ENCODE peak calls at places on chromosomes 13 and 19, in seven cellular contexts. U is dorsolateral prefrontal cortex; H is pancreas; R is CD8-positive, alpha-beta T cell; J is brain microvascular endothelial cell; K is body of pancreas; I is heart left ventricle. P is an unnamed sample.
A peak's percentile ranks its signal among the peaks of the same experiment; 100 is the strongest.

GRCh38 chr19:5343848-5344247 is 3.2 kb upstream of the PTPRS start:
- DNase-seq in U (no peak), H (no peak), R (no peak), J (no peak), K (no peak), I (no peak), P (no peak)

GRCh38 chr13:37510441-37510840 is 88.1 kb downstream of the POSTN start:
- DNase-seq in U (no peak), H (no peak), R (no peak), J (no peak), K (no peak), I (no peak), P (no peak)

GRCh38 chr19:38538386-38538785 is 79.4 kb downstream of the MAP4K1 start:
- DNase-seq in U (no peak), H (peak; percentile 52), R (no peak), J (no peak), K (peak; percentile 29), I (no peak), P (no peak)

GRCh38 chr19:29887498-29887897 is 54.5 kb upstream of the URI1 start:
- DNase-seq in U (no peak), H (no peak), R (no peak), J (no peak), K (no peak), I (no peak), P (no peak)

GRCh38 chr19:679418-680286 is 3.5 kb downstream of the FSTL3 start:
- DNase-seq in U (peak; percentile 67), H (peak; percentile 70), R (no peak), J (no peak), K (peak; percentile 58), I (peak; percentile 84), P (peak; percentile 64)

GRCh38 chr13:35252536-35253205 is 223.8 kb downstream of the MAB21L1 start:
- DNase-seq in U (no peak), H (no peak), R (no peak), J (no peak), K (no peak), I (no peak), P (no peak)

GRCh38 chr13:42354246-42355117 is 82.5 kb downstream of the AKAP11 start:
- DNase-seq in U (peak; percentile 40), H (no peak), R (no peak), J (peak; percentile 79), K (no peak), I (no peak), P (no peak)

GRCh38 chr13:41054919-41055619 is 6.2 kb upstream of the WBP4 start:
- DNase-seq in U (no peak), H (no peak), R (no peak), J (no peak), K (no peak), I (no peak), P (no peak)

GRCh38 chr13:40660692-40661091 is 5.7 kb downstream of the FOXO1 start:
- DNase-seq in U (no peak), H (no peak), R (no peak), J (no peak), K (no peak), I (no peak), P (no peak)

GRCh38 chr19:7292950-7293794 is 1.0 kb downstream of the INSR start:
- DNase-seq in U (peak; percentile 53), H (peak; percentile 66), R (no peak), J (no peak), K (peak; percentile 58), I (peak; percentile 76), P (peak; percentile 68)

GRCh38 chr19:610071-610800 is 20.6 kb downstream of the HCN2 start:
- DNase-seq in U (no peak), H (no peak), R (peak; percentile 42), J (no peak), K (no peak), I (no peak), P (peak; percentile 52)

GRCh38 chr13:32314968-32315254 is 252 bp downstream of the ZAR1L start:
- DNase-seq in U (no peak), H (no peak), R (peak; percentile 44), J (peak; percentile 34), K (peak; percentile 34), I (no peak), P (peak; percentile 35)

GRCh38 chr19:1172353-1173159 is 1.5 kb downstream of the SBNO2 start:
- DNase-seq in U (no peak), H (peak; percentile 66), R (no peak), J (no peak), K (peak; percentile 65), I (no peak), P (peak; percentile 76)

GRCh38 chr13:50452761-50453160 is 390.7 kb downstream of the DLEU7 start:
- DNase-seq in U (no peak), H (no peak), R (no peak), J (no peak), K (no peak), I (no peak), P (no peak)

GRCh38 chr19:30402790-30403189 is 30.6 kb downstream of the ZNF536 start:
- DNase-seq in U (no peak), H (no peak), R (no peak), J (no peak), K (no peak), I (no peak), P (no peak)

GRCh38 chr19:32928806-32929205 is 43.0 kb downstream of the CEP89 start:
- DNase-seq in U (no peak), H (no peak), R (no peak), J (no peak), K (no peak), I (no peak), P (no peak)

GRCh38 chr13:97502192-97502591 is 68.2 kb downstream of the RAP2A start:
- DNase-seq in U (no peak), H (no peak), R (no peak), J (no peak), K (no peak), I (no peak), P (no peak)

GRCh38 chr13:29707876-29708543 is 112.5 kb upstream of the SLC7A1 start:
- DNase-seq in U (no peak), H (peak; percentile 42), R (peak; percentile 13), J (peak; percentile 45), K (peak; percentile 55), I (peak; percentile 62), P (peak; percentile 48)

GRCh38 chr13:66574606-66575005 is 655.5 kb downstream of the PCDH9 start:
- DNase-seq in U (no peak), H (no peak), R (no peak), J (peak; percentile 87), K (no peak), I (no peak), P (no peak)

GRCh38 chr13:98267080-98267912 is 90.2 kb upstream of the RNF113B start:
- DNase-seq in U (no peak), H (peak; percentile 34), R (no peak), J (peak; percentile 69), K (peak; percentile 34), I (no peak), P (peak; percentile 71)

GRCh38 chr13:113171250-113172125 is 13.0 kb downstream of the PROZ start:
- DNase-seq in U (no peak), H (no peak), R (no peak), J (no peak), K (no peak), I (no peak), P (no peak)

DNA sequence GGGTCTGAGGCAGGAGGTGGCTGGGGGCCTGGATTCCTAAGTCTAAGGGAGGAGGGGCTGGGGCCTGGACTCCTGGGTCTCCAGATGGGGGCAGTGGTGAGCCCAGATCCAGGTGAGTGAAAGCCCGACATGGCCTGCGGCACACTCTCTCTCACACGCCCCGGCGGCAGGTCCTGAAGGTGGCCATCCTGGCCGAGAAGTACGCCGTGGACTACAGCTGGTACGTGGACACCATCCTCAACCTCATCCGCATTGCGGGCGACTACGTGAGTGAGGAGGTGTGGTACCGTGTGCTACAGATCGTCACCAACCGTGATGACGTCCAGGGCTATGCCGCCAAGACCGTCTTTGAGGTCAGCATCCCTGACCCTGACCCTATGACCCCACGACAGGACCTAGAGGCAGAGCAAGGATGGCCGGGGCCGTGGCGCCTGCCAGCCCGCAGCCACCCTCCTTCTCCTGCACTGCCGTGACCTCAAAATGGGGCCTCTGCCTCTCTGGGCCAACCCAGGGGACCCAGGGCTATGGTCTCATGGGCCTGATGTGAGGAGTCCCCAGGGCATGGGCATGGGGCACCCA is 13.2 kb downstream of the FUZ start:
- DNase-seq in U (no peak), H (no peak), R (no peak), J (no peak), K (no peak), I (no peak), P (no peak)
- TF ChIP-seq CTCF in U (no peak), H (no peak), R (no peak), J (peak; percentile 39), K (peak; percentile 11), I (peak; percentile 8), P (no peak)

GRCh38 chr13:46012404-46012803 is 40.1 kb downstream of the ZC3H13 start:
- DNase-seq in U (no peak), H (no peak), R (no peak), J (no peak), K (no peak), I (no peak), P (no peak)

GRCh38 chr13:46010148-46010547 is 42.4 kb downstream of the ZC3H13 start:
- DNase-seq in U (no peak), H (no peak), R (no peak), J (no peak), K (no peak), I (no peak), P (no peak)

GRCh38 chr13:46016216-46016615 is 36.3 kb downstream of the ZC3H13 start:
- DNase-seq in U (no peak), H (no peak), R (no peak), J (no peak), K (no peak), I (no peak), P (no peak)

DNA sequence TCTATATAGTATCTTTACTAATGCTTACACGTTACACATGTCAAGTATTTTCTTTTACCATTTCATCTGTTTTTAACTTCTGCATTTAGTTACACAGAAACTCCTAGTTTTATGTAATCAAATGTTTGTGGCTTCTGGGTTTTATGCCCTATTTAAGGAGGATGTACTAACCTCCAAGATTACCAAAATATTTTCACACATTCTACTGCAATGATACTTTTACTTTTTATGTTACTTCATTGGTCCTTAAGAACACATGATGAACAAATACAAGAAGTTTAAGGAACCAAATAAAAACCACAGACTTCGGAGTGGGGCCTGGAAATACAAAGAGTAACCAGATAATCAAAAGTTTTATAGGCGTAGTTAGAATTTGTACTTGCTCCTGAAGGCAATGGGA is 37.2 kb downstream of the ZC3H13 start:
- DNase-seq in U (no peak), H (no peak), R (no peak), J (no peak), K (no peak), I (no peak), P (no peak)
- H3K27me3 ChIP-seq in U (no peaks in the 10 kb centered on the region), H (no peaks in the 10 kb centered on the region), R (no peaks in the 10 kb centered on the region), J (no peaks in the 10 kb centered on the region), K (no peaks in the 10 kb centered on the region), I (no peaks in the 10 kb centered on the region), P (no peaks in the 10 kb centered on the region)

GRCh38 chr19:44577566-44577874 is 35.8 kb upstream of the IGSF23 start:
- DNase-seq in U (no peak), H (no peak), R (no peak), J (no peak), K (no peak), I (no peak), P (no peak)
- TF ChIP-seq CTCF in U (no peak), H (no peak), R (no peak), J (no peak), K (no peak), I (no peak), P (no peak)

DNA sequence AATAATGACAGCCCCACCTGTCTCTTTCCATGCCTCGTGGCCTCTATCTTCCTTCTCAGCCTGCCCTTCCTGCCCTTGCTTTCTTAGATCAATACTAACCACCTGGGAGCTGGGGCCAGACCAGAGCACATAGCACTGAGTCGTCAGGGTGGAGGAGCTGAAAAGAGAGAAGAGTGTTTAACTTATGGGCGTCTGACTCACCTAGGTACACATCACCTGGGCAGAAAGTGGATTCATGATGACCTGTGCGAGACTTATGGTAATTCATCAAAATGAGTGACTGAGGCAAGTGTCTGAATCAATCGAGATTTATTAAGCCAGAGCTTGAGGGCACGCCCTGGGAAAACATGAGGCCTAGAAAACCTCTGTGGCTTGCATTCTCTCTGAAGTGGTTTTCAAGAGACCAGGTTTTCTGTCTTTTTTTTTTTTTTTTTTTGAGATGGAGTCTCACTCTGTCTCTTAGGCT is 19.2 kb downstream of the CEACAM6 start:
- DNase-seq in U (no peak), H (no peak), R (peak; percentile 11), J (no peak), K (no peak), I (no peak), P (peak; percentile 84)
- H3K27me3 ChIP-seq in U (no peaks in the 10 kb centered on the region), H (no peaks in the 10 kb centered on the region), R (peaks cover 10% of the 10 kb centered on the region), J (no peaks in the 10 kb centered on the region), K (peaks cover 8% of the 10 kb centered on the region), I (peaks cover 25% of the 10 kb centered on the region), P (no peaks in the 10 kb centered on the region)

P was measured in transverse colon.